ENCODE peak calls at places on chromosomes 16 and 17, in six cellular contexts. One of them, this sample, is unnamed.

GRCh38 chr17:48004973-48005372 is 32.6 kb downstream of the COPZ2 start:
- DNase-seq in K562: no peak
- DNase-seq in H1: no peak
- DNase-seq in HepG2: no peak
- DNase-seq in HCT116: no peak
- DNase-seq in SK-N-SH: no peak
- DNase-seq in this sample: no peak

GRCh38 chr17:78676415-78677302 is 99.5 kb upstream of the DNAH17 start:
- DNase-seq in K562: no peak
- DNase-seq in H1: no peak
- DNase-seq in HepG2: no peak
- DNase-seq in HCT116: no peak
- DNase-seq in SK-N-SH: no peak
- DNase-seq in this sample: no peak

GRCh38 chr17:68860941-68861340 is 94.3 kb downstream of the ABCA8 start:
- DNase-seq in K562: no peak
- DNase-seq in H1: no peak
- DNase-seq in HepG2: no peak
- DNase-seq in HCT116: no peak
- DNase-seq in SK-N-SH: no peak
- DNase-seq in this sample: no peak

GRCh38 chr16:77564791-77565390 is 130.1 kb upstream of the ADAMTS18 start:
- DNase-seq in K562: no peak
- DNase-seq in H1: no peak
- DNase-seq in HepG2: no peak
- DNase-seq in HCT116: no peak
- DNase-seq in SK-N-SH: no peak
- DNase-seq in this sample: no peak

GRCh38 chr17:64320613-64321553 is 57.8 kb upstream of the TEX2 start:
- DNase-seq in K562: peak
- DNase-seq in H1: peak
- DNase-seq in HepG2: peak
- DNase-seq in HCT116: peak
- DNase-seq in SK-N-SH: peak
- DNase-seq in this sample: peak

GRCh38 chr17:8384801-8385335 is 1.9 kb upstream of the RPL26 start:
- DNase-seq in K562: no peak
- DNase-seq in H1: no peak
- DNase-seq in HepG2: no peak
- DNase-seq in HCT116: peak
- DNase-seq in SK-N-SH: no peak
- DNase-seq in this sample: peak

GRCh38 chr17:65674246-65675045 is 113.0 kb upstream of the AXIN2 start:
- DNase-seq in K562: no peak
- DNase-seq in H1: no peak
- DNase-seq in HepG2: no peak
- DNase-seq in HCT116: no peak
- DNase-seq in SK-N-SH: no peak
- DNase-seq in this sample: no peak

GRCh38 chr17:48625502-48626201 is 506 bp downstream of the HOXB9 start:
- DNase-seq in K562: peak
- DNase-seq in H1: peak
- DNase-seq in HepG2: no peak
- DNase-seq in HCT116: no peak
- DNase-seq in SK-N-SH: no peak
- DNase-seq in this sample: peak

GRCh38 chr17:50265212-50265611 is 9.1 kb upstream of the TMEM92 start:
- DNase-seq in K562: no peak
- DNase-seq in H1: no peak
- DNase-seq in HepG2: no peak
- DNase-seq in HCT116: no peak
- DNase-seq in SK-N-SH: peak
- DNase-seq in this sample: peak

GRCh38 chr16:69143116-69143515 is 10.7 kb downstream of the UTP4 start:
- DNase-seq in K562: peak
- DNase-seq in H1: no peak
- DNase-seq in HepG2: peak
- DNase-seq in HCT116: no peak
- DNase-seq in SK-N-SH: peak
- DNase-seq in this sample: peak

GRCh38 chr17:39209317-39210092 is 9.4 kb downstream of the RPL19 start:
- DNase-seq in K562: peak
- DNase-seq in H1: peak
- DNase-seq in HepG2: no peak
- DNase-seq in HCT116: no peak
- DNase-seq in SK-N-SH: peak
- DNase-seq in this sample: no peak

GRCh38 chr16:89620406-89620841 is 7.0 kb downstream of the DPEP1 start:
- DNase-seq in K562: no peak
- DNase-seq in H1: no peak
- DNase-seq in HepG2: no peak
- DNase-seq in HCT116: no peak
- DNase-seq in SK-N-SH: no peak
- DNase-seq in this sample: no peak

GRCh38 chr17:5832886-5833285 is 237.3 kb upstream of the WSCD1 start:
- DNase-seq in K562: no peak
- DNase-seq in H1: no peak
- DNase-seq in HepG2: peak
- DNase-seq in HCT116: peak
- DNase-seq in SK-N-SH: no peak
- DNase-seq in this sample: no peak

GRCh38 chr16:4700997-4701743 is 7.8 kb downstream of the NUDT16L1 start:
- DNase-seq in K562: no peak
- DNase-seq in H1: no peak
- DNase-seq in HepG2: no peak
- DNase-seq in HCT116: no peak
- DNase-seq in SK-N-SH: no peak
- DNase-seq in this sample: no peak

GRCh38 chr16:5017678-5017969 is 16.1 kb downstream of the NAGPA start:
- DNase-seq in K562: no peak
- DNase-seq in H1: no peak
- DNase-seq in HepG2: no peak
- DNase-seq in HCT116: no peak
- DNase-seq in SK-N-SH: no peak
- DNase-seq in this sample: no peak

GRCh38 chr17:79819534-79820276 is 19.5 kb downstream of the CBX4 start:
- DNase-seq in K562: no peak
- DNase-seq in H1: no peak
- DNase-seq in HepG2: no peak
- DNase-seq in HCT116: no peak
- DNase-seq in SK-N-SH: no peak
- DNase-seq in this sample: no peak

GRCh38 chr17:64315032-64315490 is 52.0 kb upstream of the TEX2 start:
- DNase-seq in K562: no peak
- DNase-seq in H1: no peak
- DNase-seq in HepG2: no peak
- DNase-seq in HCT116: no peak
- DNase-seq in SK-N-SH: no peak
- DNase-seq in this sample: peak

GRCh38 chr17:27319536-27320221 is 25.8 kb downstream of the WSB1 start:
- DNase-seq in K562: no peak
- DNase-seq in H1: peak
- DNase-seq in HepG2: no peak
- DNase-seq in HCT116: no peak
- DNase-seq in SK-N-SH: no peak
- DNase-seq in this sample: no peak

GRCh38 chr16:35795361-35796029 is 2336.1 kb downstream of the TP53TG3F start:
- DNase-seq in K562: no peak
- DNase-seq in H1: no peak
- DNase-seq in HepG2: no peak
- DNase-seq in HCT116: no peak
- DNase-seq in SK-N-SH: peak
- DNase-seq in this sample: peak

GRCh38 chr17:4551141-4551540 is 4.0 kb downstream of the MYBBP1A start:
- DNase-seq in K562: no peak
- DNase-seq in H1: no peak
- DNase-seq in HepG2: peak
- DNase-seq in HCT116: no peak
- DNase-seq in SK-N-SH: peak
- DNase-seq in this sample: no peak

GRCh38 chr17:40532520-40533253 is 31.3 kb upstream of the TNS4 start:
- DNase-seq in K562: no peak
- DNase-seq in H1: no peak
- DNase-seq in HepG2: no peak
- DNase-seq in HCT116: no peak
- DNase-seq in SK-N-SH: no peak
- DNase-seq in this sample: no peak

GRCh38 chr17:9170822-9171221 is 149.5 kb downstream of the NTN1 start:
- DNase-seq in K562: no peak
- DNase-seq in H1: no peak
- DNase-seq in HepG2: peak
- DNase-seq in HCT116: no peak
- DNase-seq in SK-N-SH: no peak
- DNase-seq in this sample: no peak

GRCh38 chr17:55093358-55093757 is 124.8 kb downstream of the STXBP4 start:
- DNase-seq in K562: no peak
- DNase-seq in H1: no peak
- DNase-seq in HepG2: no peak
- DNase-seq in HCT116: no peak
- DNase-seq in SK-N-SH: no peak
- DNase-seq in this sample: no peak

GRCh38 chr16:23999663-24000062 is 163.9 kb downstream of the PRKCB start:
- DNase-seq in K562: no peak
- DNase-seq in H1: no peak
- DNase-seq in HepG2: no peak
- DNase-seq in HCT116: no peak
- DNase-seq in SK-N-SH: no peak
- DNase-seq in this sample: no peak

GRCh38 chr17:48641541-48642058 is 15.4 kb upstream of the HOXB9 start:
- DNase-seq in K562: no peak
- DNase-seq in H1: peak
- DNase-seq in HepG2: no peak
- DNase-seq in HCT116: no peak
- DNase-seq in SK-N-SH: no peak
- DNase-seq in this sample: no peak

GRCh38 chr16:15598648-15599190 is 44.2 kb downstream of the MARF1 start:
- DNase-seq in K562: no peak
- DNase-seq in H1: no peak
- DNase-seq in HepG2: no peak
- DNase-seq in HCT116: no peak
- DNase-seq in SK-N-SH: no peak
- DNase-seq in this sample: no peak

GRCh38 chr17:2689411-2690164 is 22.0 kb downstream of the CLUH start:
- DNase-seq in K562: peak
- DNase-seq in H1: peak
- DNase-seq in HepG2: no peak
- DNase-seq in HCT116: no peak
- DNase-seq in SK-N-SH: peak
- DNase-seq in this sample: no peak

GRCh38 chr17:45341389-45342158 is 24.8 kb upstream of the MAP3K14 start:
- DNase-seq in K562: peak
- DNase-seq in H1: peak
- DNase-seq in HepG2: peak
- DNase-seq in HCT116: peak
- DNase-seq in SK-N-SH: peak
- DNase-seq in this sample: peak

GRCh38 chr17:9911089-9911488 is 6.0 kb upstream of the RCVRN start:
- DNase-seq in K562: no peak
- DNase-seq in H1: no peak
- DNase-seq in HepG2: no peak
- DNase-seq in HCT116: no peak
- DNase-seq in SK-N-SH: no peak
- DNase-seq in this sample: no peak

GRCh38 chr17:31313982-31314787 is at the start of gene EVI2B:
- DNase-seq in K562: no peak
- DNase-seq in H1: no peak
- DNase-seq in HepG2: no peak
- DNase-seq in HCT116: no peak
- DNase-seq in SK-N-SH: no peak
- DNase-seq in this sample: no peak

GRCh38 chr16:24580665-24581064 is 41.3 kb downstream of the RBBP6 start:
- DNase-seq in K562: no peak
- DNase-seq in H1: no peak
- DNase-seq in HepG2: no peak
- DNase-seq in HCT116: no peak
- DNase-seq in SK-N-SH: peak
- DNase-seq in this sample: peak

GRCh38 chr16:51337662-51338061 is 186.6 kb upstream of the SALL1 start:
- DNase-seq in K562: no peak
- DNase-seq in H1: peak
- DNase-seq in HepG2: peak
- DNase-seq in HCT116: no peak
- DNase-seq in SK-N-SH: no peak
- DNase-seq in this sample: no peak
- TF ChIP-seq JUND in K562: no peak
- TF ChIP-seq JUND in H1: no peak
- TF ChIP-seq JUND in HepG2: no peak
- TF ChIP-seq JUND in HCT116: no peak
- TF ChIP-seq JUND in SK-N-SH: no peak
- TF ChIP-seq JUND in this sample: no peak

GRCh38 chr17:59730268-59730834 is 22.9 kb downstream of the VMP1 start:
- DNase-seq in K562: no peak
- DNase-seq in H1: no peak
- DNase-seq in HepG2: no peak
- DNase-seq in HCT116: no peak
- DNase-seq in SK-N-SH: no peak
- DNase-seq in this sample: no peak

GRCh38 chr17:59723607-59724006 is 16.2 kb downstream of the VMP1 start:
- DNase-seq in K562: no peak
- DNase-seq in H1: no peak
- DNase-seq in HepG2: peak
- DNase-seq in HCT116: no peak
- DNase-seq in SK-N-SH: no peak
- DNase-seq in this sample: no peak

GRCh38 chr17:59725691-59726090 is 18.2 kb downstream of the VMP1 start:
- DNase-seq in K562: no peak
- DNase-seq in H1: no peak
- DNase-seq in HepG2: peak
- DNase-seq in HCT116: no peak
- DNase-seq in SK-N-SH: no peak
- DNase-seq in this sample: no peak

GRCh38 chr17:59723041-59723440 is 15.6 kb downstream of the VMP1 start:
- DNase-seq in K562: no peak
- DNase-seq in H1: no peak
- DNase-seq in HepG2: no peak
- DNase-seq in HCT116: no peak
- DNase-seq in SK-N-SH: no peak
- DNase-seq in this sample: no peak

GRCh38 chr17:59727817-59728533 is 20.5 kb downstream of the VMP1 start:
- DNase-seq in K562: no peak
- DNase-seq in H1: no peak
- DNase-seq in HepG2: no peak
- DNase-seq in HCT116: no peak
- DNase-seq in SK-N-SH: no peak
- DNase-seq in this sample: no peak
- TF ChIP-seq JUND in K562: no peak
- TF ChIP-seq JUND in H1: no peak
- TF ChIP-seq JUND in HepG2: no peak
- TF ChIP-seq JUND in HCT116: no peak
- TF ChIP-seq JUND in SK-N-SH: no peak
- TF ChIP-seq JUND in this sample: no peak

GRCh38 chr17:17784599-17785264 is 52.1 kb downstream of the SREBF1 start:
- DNase-seq in K562: peak
- DNase-seq in H1: no peak
- DNase-seq in HepG2: peak
- DNase-seq in HCT116: no peak
- DNase-seq in SK-N-SH: peak
- DNase-seq in this sample: peak
- TF ChIP-seq JUND in K562: no peak
- TF ChIP-seq JUND in H1: no peak
- TF ChIP-seq JUND in HepG2: no peak
- TF ChIP-seq JUND in HCT116: no peak
- TF ChIP-seq JUND in SK-N-SH: no peak
- TF ChIP-seq JUND in this sample: no peak

GRCh38 chr17:59141860-59142259 is 13.1 kb downstream of the SKA2 start:
- DNase-seq in K562: no peak
- DNase-seq in H1: no peak
- DNase-seq in HepG2: peak
- DNase-seq in HCT116: no peak
- DNase-seq in SK-N-SH: no peak
- DNase-seq in this sample: no peak
- TF ChIP-seq JUND in K562: no peak
- TF ChIP-seq JUND in H1: no peak
- TF ChIP-seq JUND in HepG2: no peak
- TF ChIP-seq JUND in HCT116: no peak
- TF ChIP-seq JUND in SK-N-SH: no peak
- TF ChIP-seq JUND in this sample: no peak